ENCODE peak calls at places on chromosomes 11 and 22, in five cellular contexts. J is sigmoid colon, C is Peyer's patch, W is H1, G is NB4. L is an unnamed sample.

GRCh38 chr11:68550485-68550817 is 89.9 kb downstream of the PPP6R3 start:
- DNase-seq in J (no peak), C (no peak), W (no peak), G (peak; percentile 69), L (no peak)

GRCh38 chr11:15967166-15967565 is 389.2 kb downstream of the SOX6 start:
- DNase-seq in J (no peak), C (no peak), W (no peak), G (no peak), L (no peak)

GRCh38 chr11:48012051-48012391 is 31.7 kb downstream of the PTPRJ start:
- DNase-seq in J (peak; percentile 24), C (no peak), W (no peak), G (no peak), L (no peak)

GRCh38 chr11:126929186-126930085 is 71.1 kb downstream of the KIRREL3 start:
- DNase-seq in J (no peak), C (no peak), W (no peak), G (peak; percentile 21), L (no peak)

GRCh38 chr11:2688381-2689231 is 11.2 kb downstream of the KCNQ1OT1 start:
- DNase-seq in J (peak; percentile 40), C (peak; percentile 46), W (no peak), G (no peak), L (no peak)

GRCh38 chr11:72646472-72646871 is 27.8 kb downstream of the PDE2A start:
- DNase-seq in J (no peak), C (no peak), W (no peak), G (no peak), L (no peak)

GRCh38 chr11:130854483-130854882 is 61.8 kb downstream of the SNX19 start:
- DNase-seq in J (no peak), C (no peak), W (no peak), G (no peak), L (no peak)

GRCh38 chr11:43868852-43869567 is 11.6 kb upstream of the ALKBH3 start:
- DNase-seq in J (no peak), C (no peak), W (no peak), G (peak; percentile 95), L (peak; percentile 39)

GRCh38 chr11:83566948-83567347 is 280.8 kb upstream of the CCDC90B start:
- DNase-seq in J (no peak), C (no peak), W (no peak), G (peak; percentile 16), L (no peak)

GRCh38 chr22:35330258-35330861 is 30.7 kb downstream of the TOM1 start:
- DNase-seq in J (peak; percentile 98), C (no peak), W (no peak), G (peak; percentile 96), L (no peak)

GRCh38 chr11:65134240-65134951 is at the start of gene SYVN1:
- DNase-seq in J (peak; percentile 96), C (peak; percentile 96), W (no peak), G (peak; percentile 92), L (peak; percentile 93)

GRCh38 chr11:105282658-105283057 is 143.1 kb upstream of the CARD18 start:
- DNase-seq in J (no peak), C (no peak), W (no peak), G (no peak), L (no peak)

GRCh38 chr11:126333142-126333541 is 22.3 kb upstream of the ST3GAL4 start:
- DNase-seq in J (no peak), C (no peak), W (no peak), G (no peak), L (no peak)

GRCh38 chr22:39959640-39960447 is at the start of gene TMA7B:
- DNase-seq in J (no peak), C (no peak), W (no peak), G (peak; percentile 71), L (no peak)

GRCh38 chr22:24427500-24428164 is at the start of gene ADORA2A:
- DNase-seq in J (no peak), C (no peak), W (no peak), G (peak; percentile 77), L (peak; percentile 80)

GRCh38 chr11:57566035-57566504 is 1.4 kb downstream of the UBE2L6 start:
- DNase-seq in J (no peak), C (no peak), W (no peak), G (peak; percentile 46), L (no peak)

GRCh38 chr22:49269928-49270327 is 557.7 kb downstream of the BRD1 start:
- DNase-seq in J (no peak), C (no peak), W (no peak), G (no peak), L (no peak)

GRCh38 chr11:57546869-57547518 is 9.6 kb downstream of the SMTNL1 start:
- DNase-seq in J (no peak), C (peak; percentile 15), W (no peak), G (peak; percentile 44), L (peak; percentile 57)

GRCh38 chr11:89436071-89436470 is 55.1 kb downstream of the NOX4 start:
- DNase-seq in J (no peak), C (no peak), W (no peak), G (peak; percentile 17), L (no peak)

GRCh38 chr11:88552377-88553029 is 215.0 kb upstream of the CTSC start:
- DNase-seq in J (no peak), C (no peak), W (peak; percentile 21), G (peak; percentile 74), L (peak; percentile 1)

GRCh38 chr11:98227266-98227665 is 793.5 kb upstream of the CNTN5 start:
- DNase-seq in J (no peak), C (no peak), W (no peak), G (no peak), L (no peak)

GRCh38 chr11:31422703-31423102 is 53.0 kb downstream of the DNAJC24 start:
- DNase-seq in J (no peak), C (no peak), W (no peak), G (no peak), L (no peak)

GRCh38 chr11:77842451-77843121 is 21.6 kb downstream of the AAMDC start:
- DNase-seq in J (no peak), C (no peak), W (no peak), G (no peak), L (no peak)

GRCh38 chr11:64762916-64763803 is 3.4 kb upstream of the PYGM start:
- DNase-seq in J (peak; percentile 83), C (no peak), W (no peak), G (peak; percentile 76), L (no peak)

GRCh38 chr11:125621995-125622394 is 3.0 kb upstream of the CHEK1 start:
- DNase-seq in J (no peak), C (no peak), W (no peak), G (peak; percentile 41), L (no peak)

GRCh38 chr11:108788565-108789199 is 123.8 kb downstream of the DDX10 start:
- DNase-seq in J (no peak), C (no peak), W (no peak), G (peak; percentile 39), L (no peak)

GRCh38 chr22:36348760-36349159 is 39.0 kb downstream of the MYH9 start:
- DNase-seq in J (no peak), C (no peak), W (no peak), G (no peak), L (no peak)

DNA sequence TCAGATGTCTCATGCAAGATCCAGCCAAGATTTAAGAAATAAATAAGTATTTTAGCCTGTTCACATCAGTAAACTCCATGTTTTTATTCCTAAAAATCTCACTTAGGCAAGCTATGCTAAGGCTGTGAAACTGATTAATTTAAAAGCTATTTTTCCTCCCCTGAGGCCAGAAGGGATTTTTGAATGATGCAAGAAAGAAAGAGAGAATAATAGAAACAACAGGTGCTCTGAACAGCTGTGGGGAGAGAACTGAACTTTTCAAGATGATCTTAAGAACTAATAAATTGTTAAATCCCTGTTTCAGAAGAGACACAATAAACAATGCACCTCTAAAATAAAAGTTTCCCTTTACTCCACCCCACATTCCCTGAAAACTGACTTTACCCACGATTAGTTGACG is 241.6 kb downstream of the DLG2 start:
- DNase-seq in J (no peak), C (no peak), W (no peak), G (no peak), L (no peak)
- TF ChIP-seq POLR2A in J (no peak), C (no peak), W (no peak), G (no peak), L (no peak)

GRCh38 chr22:20859615-20860014 is 808 bp downstream of the SNAP29 start:
- DNase-seq in J (no peak), C (no peak), W (no peak), G (no peak), L (no peak)

GRCh38 chr22:20862540-20862939 is 3.7 kb downstream of the SNAP29 start:
- DNase-seq in J (no peak), C (no peak), W (no peak), G (no peak), L (no peak)

GRCh38 chr22:20857247-20857643 is 1.4 kb downstream of the PI4KA start:
- DNase-seq in J (no peak), C (no peak), W (no peak), G (no peak), L (no peak)

GRCh38 chr22:20857838-20858614 is 585 bp downstream of the PI4KA start:
- DNase-seq in J (peak; percentile 95), C (peak; percentile 86), W (peak; percentile 72), G (peak; percentile 90), L (peak; percentile 78)

DNA sequence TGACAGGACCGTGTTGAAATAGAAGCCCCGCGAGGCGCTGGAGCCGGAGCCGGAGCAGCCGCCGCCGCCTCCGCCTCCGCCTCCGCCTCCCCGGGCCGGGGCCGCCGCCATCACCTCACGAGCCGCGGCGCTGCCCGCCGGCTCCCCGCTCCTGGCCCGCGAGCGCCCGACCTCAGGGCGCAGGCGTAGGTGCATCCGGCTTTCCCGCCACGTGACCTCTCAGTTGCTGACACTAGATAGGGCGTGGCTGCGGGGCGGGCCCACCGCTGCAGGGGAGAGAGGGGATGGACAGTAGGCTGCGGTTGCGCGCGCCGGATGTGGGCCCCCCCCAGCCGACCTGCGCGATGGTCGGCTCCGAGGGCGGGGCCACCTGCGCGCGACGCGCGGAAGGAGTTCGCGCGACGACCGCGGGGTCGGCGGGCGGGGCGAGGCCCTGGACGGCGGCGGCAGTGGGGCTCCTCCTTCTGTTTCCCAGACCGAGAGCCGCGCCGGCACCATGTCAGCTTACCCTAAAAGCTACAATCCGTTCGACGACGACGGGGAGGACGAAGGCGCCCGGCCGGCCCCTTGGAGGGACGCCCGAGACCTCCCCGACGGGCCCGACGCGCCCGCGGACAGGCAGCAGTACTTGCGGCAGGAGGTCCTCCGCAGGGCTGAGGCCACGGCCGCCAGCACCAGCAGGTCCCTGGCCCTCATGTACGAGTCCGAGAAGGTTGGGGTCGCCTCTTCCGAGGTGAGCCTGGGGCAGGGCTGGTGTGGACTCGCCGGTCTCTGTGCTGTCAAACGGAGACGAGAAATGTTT is at the start of the genes PI4KA and SNAP29:
- DNase-seq in J (peak; percentile 100), C (peak; percentile 99), W (peak; percentile 87), G (peak; percentile 98), L (peak; percentile 97)
- TF ChIP-seq POLR2A in J (peak; percentile 32), C (peak; percentile 82), W (no peak), G (peak; percentile 74), L (peak; percentile 94)

DNA sequence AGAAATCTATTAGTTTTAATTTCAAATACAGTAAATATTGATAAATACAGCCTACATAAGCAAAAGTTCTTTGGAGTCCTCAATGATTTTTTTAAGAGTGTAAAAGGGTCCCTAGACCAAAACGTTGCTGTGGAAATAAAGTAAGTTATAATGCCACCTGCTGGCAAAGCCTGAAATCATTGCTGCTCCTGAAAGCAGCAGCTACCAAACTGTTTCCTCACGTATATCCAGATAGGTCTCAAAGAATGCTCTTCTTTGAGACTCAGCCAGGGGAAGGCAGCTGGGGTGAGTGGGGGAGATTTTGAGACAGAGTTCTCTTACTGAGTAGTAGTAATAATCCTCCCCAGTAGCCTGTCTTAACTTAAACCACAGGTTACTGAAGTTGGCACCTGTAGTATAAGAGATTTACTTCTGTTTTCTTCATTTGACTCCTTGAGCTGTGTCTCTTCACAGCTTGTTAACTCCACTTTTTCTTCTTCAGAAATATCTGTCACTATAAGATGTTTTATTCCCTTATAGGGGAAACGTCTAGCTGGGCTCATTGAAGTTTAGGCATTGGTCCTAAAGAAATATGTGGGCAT is 78.1 kb downstream of the BTBD10 start:
- DNase-seq in J (no peak), C (no peak), W (peak; percentile 15), G (peak; percentile 45), L (no peak)
- TF ChIP-seq POLR2A in J (no peak), C (no peak), W (no peak), G (no peak), L (no peak)

GRCh38 chr22:29308791-29309262 is 2.4 kb downstream of the GAS2L1 start:
- DNase-seq in J (peak; percentile 69), C (no peak), W (no peak), G (peak; percentile 88), L (peak; percentile 20)
- TF ChIP-seq POLR2A in J (no peak), C (no peak), W (no peak), G (no peak), L (no peak)